ENCODE peak calls at places on chromosome 2, in nine cellular contexts. Z is lung, O is thyroid gland, I is endodermal cell, D is esophagus muscularis mucosa, Y is HCT116, M is GM12878, R is left lung, H is upper lobe of left lung. L is an unnamed sample.

GRCh38 chr2:195566201-195566600 is 90.8 kb upstream of the SLC39A10 start:
- DNase-seq in Z (no peak), O (no peak), I (no peak), D (no peak), Y (no peak), M (no peak), R (no peak), H (no peak), L (no peak)

GRCh38 chr2:86297382-86298147 is 39.9 kb downstream of the REEP1 start:
- DNase-seq in Z (no peak), O (no peak), I (no peak), D (no peak), Y (no peak), M (no peak), R (no peak), H (no peak), L (no peak)

GRCh38 chr2:188577231-188577630 is 285.6 kb downstream of the GULP1 start:
- DNase-seq in Z (no peak), O (no peak), I (no peak), D (no peak), Y (no peak), M (no peak), R (no peak), H (no peak), L (no peak)

GRCh38 chr2:237689569-237690131 is 62.3 kb downstream of the LRRFIP1 start:
- DNase-seq in Z (peak; percentile 73), O (peak; percentile 66), I (no peak), D (no peak), Y (no peak), M (no peak), R (no peak), H (no peak), L (no peak)

GRCh38 chr2:232772540-232772939 is 3.8 kb downstream of the KCNJ13 start:
- DNase-seq in Z (no peak), O (no peak), I (no peak), D (no peak), Y (no peak), M (peak; percentile 48), R (no peak), H (no peak), L (no peak)

GRCh38 chr2:24676493-24676892 is 116.7 kb downstream of the PTRHD1 start:
- DNase-seq in Z (no peak), O (no peak), I (no peak), D (no peak), Y (no peak), M (no peak), R (no peak), H (no peak), L (no peak)

GRCh38 chr2:104078431-104079157 is 775.3 kb upstream of the POU3F3 start:
- DNase-seq in Z (no peak), O (no peak), I (peak; percentile 68), D (no peak), Y (no peak), M (no peak), R (peak; percentile 55), H (peak; percentile 39), L (no peak)

GRCh38 chr2:168624028-168624427 is 168.0 kb downstream of the CERS6 start:
- DNase-seq in Z (no peak), O (no peak), I (no peak), D (no peak), Y (no peak), M (no peak), R (no peak), H (no peak), L (no peak)

DNA sequence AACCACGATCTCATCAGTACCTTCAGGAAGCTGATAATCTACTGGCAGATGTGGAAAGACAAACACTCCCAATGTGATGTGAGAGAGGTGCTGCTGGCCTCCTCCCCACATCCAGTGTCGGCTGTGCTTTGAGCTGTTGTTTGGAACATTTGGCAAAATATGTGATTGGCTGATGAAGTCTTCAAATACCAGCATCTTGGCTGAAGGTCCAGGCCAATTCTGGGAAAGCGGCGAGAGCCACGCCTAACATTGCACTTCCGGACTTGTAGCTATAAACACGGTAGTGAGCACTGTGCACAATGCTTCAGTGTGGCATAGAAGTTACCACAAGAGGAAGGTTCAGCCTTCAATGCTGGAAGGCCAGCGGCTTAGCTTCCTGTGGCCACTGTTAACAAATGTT is 198.8 kb downstream of the DCDC2C start:
- DNase-seq in Z (no peak), O (no peak), I (no peak), D (peak; percentile 57), Y (no peak), M (no peak), R (no peak), H (no peak), L (no peak)
- H3K4me3 ChIP-seq in Z (no peak overlapping the region), O (no peak overlapping the region), I (no peak overlapping the region), D (no peak overlapping the region), Y (no peak overlapping the region), M (no peak overlapping the region), R (no peak overlapping the region), H (no peak overlapping the region), L (no peak overlapping the region)

DNA sequence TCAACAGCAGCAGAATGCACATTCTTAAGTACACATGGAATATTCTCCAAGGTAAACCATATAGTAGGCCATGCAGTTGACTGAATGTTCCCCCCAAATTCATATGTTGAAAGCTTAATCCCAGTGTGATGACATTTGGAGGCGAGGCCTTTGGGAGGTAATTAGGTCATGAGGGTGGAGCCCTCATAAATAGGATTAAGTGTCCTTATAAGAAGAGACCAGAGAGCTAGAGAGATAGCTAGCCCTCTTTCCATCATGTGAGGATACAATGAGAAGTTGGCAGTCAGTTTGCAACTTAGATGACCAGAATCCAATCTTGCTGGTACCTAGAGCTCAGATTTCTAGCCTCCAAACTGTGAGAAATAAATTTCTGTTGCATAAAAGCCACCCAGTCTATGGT is 27.6 kb downstream of the TMEM185B start:
- DNase-seq in Z (no peak), O (no peak), I (no peak), D (no peak), Y (no peak), M (no peak), R (no peak), H (no peak), L (no peak)
- H3K4me1 ChIP-seq in Z (no peaks in the 10 kb centered on the region), O (peaks cover 11% of the 10 kb centered on the region), I (no peaks in the 10 kb centered on the region), D (no peaks in the 10 kb centered on the region), Y (no peaks in the 10 kb centered on the region), M (no peaks in the 10 kb centered on the region), R (no peaks in the 10 kb centered on the region), H (no peaks in the 10 kb centered on the region), L (no peaks in the 10 kb centered on the region)

GRCh38 chr2:64937341-64938230 is 51.6 kb upstream of the SLC1A4 start:
- DNase-seq in Z (no peak), O (no peak), I (no peak), D (no peak), Y (no peak), M (peak; percentile 77), R (peak; percentile 83), H (peak; percentile 85), L (no peak)
- H3K4me3 ChIP-seq in Z (no peak overlapping the region), O (no peak overlapping the region), I (no peak overlapping the region), D (no peak overlapping the region), Y (no peak overlapping the region), M (peak overlapping the region; percentile 76), R (no peak overlapping the region), H (peak overlapping the region; percentile 42), L (no peak overlapping the region)

GRCh38 chr2:953408-953807 is 2.8 kb downstream of the SNTG2 start:
- DNase-seq in Z (no peak), O (no peak), I (no peak), D (peak; percentile 83), Y (no peak), M (no peak), R (no peak), H (no peak), L (no peak)
- H3K4me1 ChIP-seq in Z (peaks cover 3% of the 10 kb centered on the region), O (peaks cover 4% of the 10 kb centered on the region), I (no peaks in the 10 kb centered on the region), D (peaks cover 20% of the 10 kb centered on the region), Y (no peaks in the 10 kb centered on the region), M (no peaks in the 10 kb centered on the region), R (peaks cover 8% of the 10 kb centered on the region), H (peaks cover 21% of the 10 kb centered on the region), L (peaks cover 6% of the 10 kb centered on the region)

GRCh38 chr2:106018141-106018540 is 176.0 kb downstream of the UXS1 start:
- DNase-seq in Z (no peak), O (no peak), I (no peak), D (peak; percentile 39), Y (no peak), M (no peak), R (no peak), H (no peak), L (no peak)
- H3K4me3 ChIP-seq in Z (no peak overlapping the region), O (no peak overlapping the region), I (no peak overlapping the region), D (no peak overlapping the region), Y (no peak overlapping the region), M (no peak overlapping the region), R (no peak overlapping the region), H (no peak overlapping the region), L (no peak overlapping the region)

GRCh38 chr2:230425377-230425776 is 9.4 kb downstream of the SP100 start:
- DNase-seq in Z (no peak), O (no peak), I (no peak), D (no peak), Y (no peak), M (no peak), R (no peak), H (no peak), L (no peak)
- H3K4me1 ChIP-seq in Z (peaks cover 5% of the 10 kb centered on the region), O (peaks cover 5% of the 10 kb centered on the region), I (no peaks in the 10 kb centered on the region), D (peaks cover 36% of the 10 kb centered on the region), Y (no peaks in the 10 kb centered on the region), M (peaks cover 9% of the 10 kb centered on the region), R (peaks cover 10% of the 10 kb centered on the region), H (peaks cover 67% of the 10 kb centered on the region), L (peaks cover 41% of the 10 kb centered on the region)

GRCh38 chr2:236341721-236342120 is 77.5 kb upstream of the ASB18 start:
- DNase-seq in Z (no peak), O (no peak), I (no peak), D (no peak), Y (no peak), M (no peak), R (no peak), H (no peak), L (no peak)

GRCh38 chr2:236342951-236343350 is 78.7 kb upstream of the ASB18 start:
- DNase-seq in Z (no peak), O (no peak), I (no peak), D (no peak), Y (no peak), M (no peak), R (no peak), H (no peak), L (no peak)

GRCh38 chr2:236341066-236341465 is 76.9 kb upstream of the ASB18 start:
- DNase-seq in Z (no peak), O (no peak), I (no peak), D (no peak), Y (no peak), M (no peak), R (no peak), H (no peak), L (no peak)

GRCh38 chr2:236343400-236344161 is 79.4 kb upstream of the ASB18 start:
- DNase-seq in Z (peak; percentile 51), O (peak; percentile 67), I (peak; percentile 85), D (no peak), Y (peak; percentile 67), M (peak; percentile 9), R (no peak), H (no peak), L (peak; percentile 59)

DNA sequence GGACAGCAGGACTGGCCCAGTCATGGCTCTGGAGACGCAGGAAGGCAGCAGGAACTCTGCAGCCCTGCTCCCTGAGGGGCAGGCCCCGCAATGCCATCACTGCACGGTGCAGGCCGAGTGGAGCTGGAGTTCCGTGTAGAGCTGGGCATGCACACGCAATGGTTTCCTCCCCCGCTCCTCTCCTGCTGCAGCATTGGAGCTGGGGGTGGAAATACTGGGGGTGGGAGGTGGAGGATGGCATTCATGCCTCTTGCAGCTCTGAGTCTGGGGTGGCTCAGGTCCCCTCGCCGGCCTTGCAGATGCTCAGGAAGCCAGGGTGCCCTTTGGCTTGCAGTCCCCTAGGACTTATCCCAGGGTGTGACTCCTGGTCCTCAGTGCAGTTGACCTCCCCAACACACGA is 78.3 kb upstream of the ASB18 start:
- DNase-seq in Z (no peak), O (no peak), I (no peak), D (no peak), Y (no peak), M (no peak), R (no peak), H (peak; percentile 58), L (no peak)
- H3K4me3 ChIP-seq in Z (no peak overlapping the region), O (no peak overlapping the region), I (no peak overlapping the region), D (no peak overlapping the region), Y (no peak overlapping the region), M (no peak overlapping the region), R (no peak overlapping the region), H (no peak overlapping the region), L (no peak overlapping the region)

L was measured in naive thymus-derived CD4-positive, alpha-beta T cell.